ENCODE peak calls at places on chromosome 19, in five cellular contexts. B, X, O, Z and V are unnamed samples.

GRCh38 chr19:39563408-39563807 is 23.4 kb upstream of the EID2 start:
- DNase-seq in O (peak; percentile 67), B (no peak), Z (no peak), X (no peak), V (peak; percentile 84)

GRCh38 chr19:34230833-34231232 is 23.5 kb upstream of the GARRE1 start:
- DNase-seq in B (no peak), O (no peak), X (no peak), Z (no peak), V (no peak)

GRCh38 chr19:33384983-33385382 is 11.5 kb downstream of the CEBPG start:
- DNase-seq in Z (no peak), B (no peak), X (peak; percentile 27), O (no peak), V (no peak)

GRCh38 chr19:48646192-48646911 is 365 bp upstream of the CA11 start:
- DNase-seq in O (no peak), B (peak; percentile 92), X (peak; percentile 95), Z (peak; percentile 73), V (no peak)

GRCh38 chr19:19578241-19578640 is 40.2 kb downstream of the CILP2 start:
- DNase-seq in B (no peak), Z (no peak), X (no peak), O (no peak), V (no peak)

GRCh38 chr19:54421521-54421920 is 6.3 kb downstream of the TTYH1 start:
- DNase-seq in B (no peak), X (no peak), O (no peak), Z (no peak), V (no peak)

GRCh38 chr19:16942583-16942982 is 53.8 kb downstream of the F2RL3 start:
- DNase-seq in O (no peak), X (no peak), Z (no peak), B (no peak), V (no peak)

GRCh38 chr19:16315825-16316505 is 8.7 kb upstream of the KLF2 start:
- DNase-seq in B (peak; percentile 45), Z (peak; percentile 91), X (peak; percentile 90), O (no peak), V (no peak)

GRCh38 chr19:46728693-46729339 is 11.9 kb upstream of the PRKD2 start:
- DNase-seq in X (peak; percentile 87), O (no peak), Z (no peak), B (peak; percentile 80), V (no peak)

GRCh38 chr19:2446390-2446789 is 10.4 kb downstream of the LMNB2 start:
- DNase-seq in O (no peak), B (no peak), Z (peak; percentile 38), X (no peak), V (no peak)

GRCh38 chr19:13881231-13881691 is 4.3 kb downstream of the NANOS3 start:
- DNase-seq in X (no peak), O (no peak), B (no peak), Z (no peak), V (no peak)

GRCh38 chr19:1850809-1851544 is 2.7 kb upstream of the REXO1 start:
- DNase-seq in X (no peak), O (no peak), Z (no peak), B (no peak), V (no peak)

GRCh38 chr19:29843180-29844051 is 31.6 kb downstream of the CCNE1 start:
- DNase-seq in O (no peak), X (peak; percentile 67), Z (no peak), B (peak; percentile 25), V (no peak)

GRCh38 chr19:38183227-38183914 is 40.7 kb downstream of the DPF1 start:
- DNase-seq in Z (no peak), O (no peak), B (no peak), X (no peak), V (no peak)

GRCh38 chr19:19530423-19530804 is 1.7 kb downstream of the YJEFN3 start:
- DNase-seq in X (no peak), O (no peak), Z (no peak), B (no peak), V (no peak)

GRCh38 chr19:2602391-2603181 is 99.9 kb downstream of the GNG7 start:
- DNase-seq in Z (no peak), O (peak; percentile 42), B (peak; percentile 74), X (peak; percentile 98), V (no peak)

GRCh38 chr19:9953802-9954542 is 17.7 kb upstream of the OLFM2 start:
- DNase-seq in X (no peak), B (no peak), Z (no peak), O (no peak), V (no peak)

GRCh38 chr19:11460207-11460606 is 20.6 kb downstream of the ELAVL3 start:
- DNase-seq in O (no peak), B (no peak), Z (no peak), X (no peak), V (no peak)

GRCh38 chr19:52734340-52734892 is 428 bp downstream of the ZNF611 start:
- DNase-seq in Z (peak; percentile 12), X (peak; percentile 70), B (peak; percentile 15), O (no peak), V (no peak)

GRCh38 chr19:49347835-49348234 is 12.6 kb downstream of the CD37 start:
- DNase-seq in Z (no peak), B (no peak), X (no peak), O (no peak), V (no peak)

GRCh38 chr19:5048091-5048726 is 79.3 kb downstream of the KDM4B start:
- DNase-seq in O (no peak), B (peak; percentile 86), Z (peak; percentile 68), X (peak; percentile 87), V (no peak)
- TF ChIP-seq CTCF in O (peak; percentile 99), B (peak; percentile 99), Z (peak; percentile 79), X (peak; percentile 89), V (peak; percentile 88)

DNA sequence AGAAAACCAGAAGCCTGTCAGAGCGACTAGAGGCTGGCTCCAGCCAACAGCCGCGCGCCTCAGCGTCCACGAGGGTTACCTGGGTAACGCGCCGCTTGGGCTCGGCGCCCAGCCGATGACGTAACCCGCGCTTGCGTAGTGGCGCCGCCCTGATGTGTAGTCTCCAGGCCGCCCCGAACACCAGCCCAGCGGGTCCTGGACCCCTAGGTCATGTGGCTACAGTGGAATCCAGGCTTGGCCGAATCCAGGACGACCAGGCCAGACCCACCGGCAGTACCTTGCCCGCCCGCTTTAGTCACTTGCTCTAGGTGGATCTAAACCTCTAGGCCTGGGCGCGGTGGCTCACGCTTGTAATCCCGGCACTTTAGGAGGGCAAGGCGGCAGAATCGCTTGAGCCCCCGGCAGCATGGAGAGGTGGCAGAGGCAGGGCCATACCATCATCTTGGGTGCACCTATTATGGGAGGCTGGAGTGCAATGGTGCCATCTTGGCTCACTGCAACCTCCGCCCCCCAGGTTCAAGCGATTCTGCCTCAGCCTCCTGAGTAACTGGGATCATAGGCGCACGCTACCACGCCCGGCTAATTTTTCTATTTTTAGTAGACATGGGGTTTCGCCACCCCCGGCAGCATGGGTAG is 7.2 kb upstream of the ZNF606 start:
- DNase-seq in Z (peak; percentile 85), O (peak; percentile 32), B (peak; percentile 84), X (peak; percentile 89), V (peak; percentile 22)
- H3K4me3 ChIP-seq in Z (peak overlapping the region; percentile 78), O (peak overlapping the region; percentile 45), B (peak overlapping the region; percentile 20), X (peak overlapping the region; percentile 52), V (peak overlapping the region; percentile 62)

DNA sequence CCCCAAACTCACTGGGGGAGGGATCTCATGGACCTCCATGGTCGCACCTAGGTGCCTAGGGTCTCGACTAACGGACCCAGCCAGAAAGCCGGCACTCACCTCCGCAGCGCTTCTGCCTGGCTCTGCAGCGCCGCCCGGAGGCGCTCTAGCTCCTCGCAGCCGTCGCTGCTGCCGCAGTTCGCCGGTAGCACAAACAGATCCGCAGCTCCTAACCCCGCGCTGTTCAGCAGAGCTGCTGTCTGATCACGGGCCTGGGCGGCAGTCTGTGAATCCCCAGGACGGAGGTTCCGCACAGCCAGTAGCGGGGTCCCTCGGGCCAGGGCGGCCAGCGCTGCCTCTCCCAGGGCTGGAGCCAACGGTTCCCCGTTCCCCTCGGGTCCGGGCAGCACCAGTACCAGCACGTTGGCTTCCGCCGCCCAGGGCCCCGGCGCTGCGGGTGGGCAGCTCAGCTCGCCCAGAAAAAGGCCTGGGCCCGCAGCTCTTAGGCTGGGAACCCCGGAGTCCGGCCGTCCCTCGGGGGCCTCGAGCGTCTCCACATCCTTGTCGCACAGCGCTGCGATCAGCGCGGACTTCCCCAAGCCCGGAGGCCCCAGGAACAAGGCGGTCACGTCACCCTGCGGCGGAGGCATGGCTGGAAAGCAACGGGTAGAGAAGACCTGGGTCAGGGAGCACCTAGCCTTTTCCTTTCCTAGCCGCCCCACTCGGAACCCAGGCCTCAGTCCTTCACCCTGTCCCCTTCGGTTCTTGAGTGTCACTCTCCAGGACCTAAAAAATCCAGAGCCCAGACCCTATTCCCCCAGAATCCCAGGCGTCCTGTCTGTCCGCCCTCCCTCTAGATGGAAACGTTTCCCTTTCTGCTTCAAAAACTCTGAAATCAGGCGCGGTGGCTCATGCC is 977 bp downstream of the IRGQ start:
- DNase-seq in X (peak; percentile 81), Z (peak; percentile 61), O (peak; percentile 32), B (peak; percentile 62), V (no peak)
- TF ChIP-seq CTCF in X (peak; percentile 13), Z (peak; percentile 95), O (peak; percentile 92), B (peak; percentile 73), V (peak; percentile 89)

DNA sequence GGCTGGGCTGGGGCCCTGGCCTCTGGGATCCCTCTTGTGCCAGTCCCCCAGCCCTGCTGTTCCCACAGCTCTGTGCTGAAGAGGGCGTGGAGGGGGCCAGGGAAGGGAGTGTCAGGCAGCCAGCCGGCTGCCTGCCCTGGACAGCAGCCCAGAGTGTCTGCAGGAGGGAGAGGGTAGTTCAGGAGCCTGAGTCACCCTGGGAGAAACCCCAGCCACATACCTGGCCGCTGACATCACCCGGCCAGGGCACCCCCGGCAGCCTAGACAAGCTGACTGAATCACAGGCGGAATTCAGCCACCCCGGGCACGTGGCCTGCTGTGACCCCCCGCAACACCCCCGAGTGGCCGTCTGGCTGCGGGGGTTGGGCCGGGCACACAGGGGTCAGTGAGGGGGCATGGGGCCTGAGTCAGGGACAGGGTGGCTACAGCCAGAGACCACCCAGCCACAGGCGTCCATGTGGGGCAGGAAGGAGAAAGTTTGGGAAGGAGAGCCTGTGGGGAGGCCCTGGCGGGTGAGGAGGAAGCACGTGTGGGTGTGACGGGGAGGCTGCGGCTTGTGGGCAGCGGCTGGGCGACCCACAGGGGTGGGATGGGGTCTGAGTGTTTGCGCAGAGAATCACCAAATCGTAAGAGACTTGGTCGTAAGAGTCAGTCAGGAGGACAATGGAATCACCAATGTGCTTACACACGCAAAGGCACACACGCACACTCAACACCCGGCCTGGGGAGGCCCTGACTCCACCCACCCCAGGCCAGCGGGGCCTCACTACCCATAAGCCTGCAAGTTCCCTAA is 11.9 kb upstream of the FOSB start:
- DNase-seq in Z (peak; percentile 96), O (peak; percentile 98), B (peak; percentile 94), X (peak; percentile 97), V (no peak)
- H3K4me3 ChIP-seq in Z (no peak overlapping the region), O (no peak overlapping the region), B (no peak overlapping the region), X (no peak overlapping the region), V (peak overlapping the region; percentile 39)

DNA sequence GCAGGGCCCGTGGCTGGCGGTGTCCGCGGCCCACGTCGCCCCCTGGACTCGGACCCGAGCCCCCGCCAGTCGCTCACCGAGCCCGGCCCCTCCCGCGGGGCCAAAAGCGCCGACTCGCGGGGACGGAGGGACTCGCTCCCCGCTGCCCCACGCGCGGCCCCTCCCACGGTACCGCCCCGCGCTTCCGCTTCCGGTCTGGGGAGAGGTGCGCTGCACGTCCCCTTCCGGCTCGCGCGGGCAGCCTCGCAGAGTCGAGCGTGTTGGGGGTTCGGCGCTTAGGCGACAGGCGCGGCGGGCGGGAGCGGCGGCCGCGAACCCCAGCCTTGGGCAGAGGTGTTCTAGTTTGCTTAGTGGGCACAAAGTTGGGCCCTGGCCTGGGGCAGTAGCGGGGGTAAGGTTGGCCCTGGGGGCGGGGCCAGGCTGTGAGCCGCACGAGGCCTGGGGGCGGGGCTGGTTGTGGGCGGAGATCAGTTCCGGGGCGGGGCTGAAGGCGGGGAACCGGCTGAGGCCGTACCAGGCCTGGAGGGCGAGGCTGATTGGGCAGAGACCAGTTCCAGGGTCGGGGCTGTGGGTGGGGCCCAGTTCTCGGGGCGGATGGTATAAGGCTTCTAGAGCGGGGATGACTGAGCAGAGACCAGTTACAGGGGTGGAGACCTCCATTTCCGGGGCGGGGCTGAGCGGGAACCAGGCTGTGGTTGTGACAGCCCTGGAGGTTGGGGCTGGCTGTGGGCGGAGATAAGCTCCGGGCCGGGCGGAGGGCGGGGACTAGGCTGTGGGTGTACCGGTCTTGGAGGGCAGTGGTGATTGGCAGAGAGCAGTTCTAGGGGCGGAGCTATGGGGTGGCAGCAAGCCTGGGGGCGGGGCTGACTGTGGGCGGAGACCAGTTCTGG is at the start of the genes MBD3L1 and ZNF558:
- DNase-seq in B (peak; percentile 98), X (peak; percentile 99), O (peak; percentile 91), Z (peak; percentile 90), V (peak; percentile 71)
- TF ChIP-seq CTCF in B (peak; percentile 15), X (no peak), O (no peak), Z (no peak), V (no peak)